ENCODE peak calls at places on chromosomes 11 and 22, in six cellular contexts. Y, P, R, W, B and E are unnamed samples.

GRCh38 chr11:77175021-77175842 is 47.2 kb downstream of the MYO7A start:
- DNase-seq in Y (no peak), P (no peak), R (no peak), W (no peak), B (no peak), E (no peak)

GRCh38 chr11:72191961-72192381 is at the start of gene FOLR1:
- DNase-seq in Y (peak; percentile 52), P (no peak), R (no peak), W (no peak), B (no peak), E (peak; percentile 75)

GRCh38 chr22:24208012-24208749 is 26.9 kb downstream of the SUSD2 start:
- DNase-seq in Y (no peak), P (no peak), R (peak; percentile 100), W (peak; percentile 58), B (no peak), E (no peak)

GRCh38 chr11:132858203-132858602 is 674.1 kb downstream of the OPCML start:
- DNase-seq in Y (no peak), P (no peak), R (peak; percentile 25), W (no peak), B (no peak), E (no peak)

GRCh38 chr22:25840162-25840561 is 98.2 kb downstream of the MYO18B start:
- DNase-seq in Y (peak; percentile 52), P (no peak), R (no peak), W (no peak), B (no peak), E (no peak)

GRCh38 chr11:45646275-45646970 is 19.0 kb downstream of the CHST1 start:
- DNase-seq in Y (no peak), P (no peak), R (peak; percentile 58), W (no peak), B (no peak), E (no peak)

GRCh38 chr11:17719940-17720795 is 797 bp downstream of the MYOD1 start:
- DNase-seq in Y (no peak), P (no peak), R (peak; percentile 10), W (no peak), B (no peak), E (no peak)

GRCh38 chr11:133058501-133058900 is 473.8 kb downstream of the OPCML start:
- DNase-seq in Y (no peak), P (no peak), R (no peak), W (no peak), B (no peak), E (no peak)

GRCh38 chr11:120209750-120210650 is 832 bp upstream of the OAF start:
- DNase-seq in Y (no peak), P (no peak), R (no peak), W (no peak), B (no peak), E (no peak)

GRCh38 chr22:26798433-26799065 is 141.2 kb downstream of the MIAT start:
- DNase-seq in Y (no peak), P (no peak), R (no peak), W (no peak), B (no peak), E (no peak)

GRCh38 chr22:27100789-27101188 is 443.4 kb downstream of the MIAT start:
- DNase-seq in Y (no peak), P (no peak), R (no peak), W (no peak), B (no peak), E (no peak)

GRCh38 chr11:117295438-117296137 is 4.4 kb downstream of the BACE1-AS start:
- DNase-seq in Y (no peak), P (no peak), R (no peak), W (no peak), B (no peak), E (no peak)

GRCh38 chr11:21414928-21415327 is 745.5 kb downstream of the NELL1 start:
- DNase-seq in Y (no peak), P (no peak), R (no peak), W (no peak), B (no peak), E (no peak)

GRCh38 chr11:18729426-18729825 is 3.4 kb upstream of the IGSF22 start:
- DNase-seq in Y (no peak), P (no peak), R (no peak), W (no peak), B (no peak), E (no peak)

GRCh38 chr22:31128156-31128555 is 5.4 kb downstream of the INPP5J start:
- DNase-seq in Y (no peak), P (no peak), R (no peak), W (no peak), B (no peak), E (no peak)

GRCh38 chr11:17601206-17602075 is 54.4 kb downstream of the OTOG start:
- DNase-seq in Y (peak; percentile 61), P (no peak), R (no peak), W (no peak), B (no peak), E (no peak)